ENCODE peak calls at places on chromosomes 4 and X, in nine cellular contexts. K is M059J; M is AG04450; W is H9; Y is endothelial cell of umbilical vein; B is astrocyte; A is activated CD4-positive, CD25-positive, alpha-beta regulatory T cell treated with anti-CD3 and anti-CD28 coated beads, Interleukin-2, amount 50 U/mL, for 16 hours; Z is RPMI7951; P is lung microvascular endothelial cell. I is an unnamed sample.

GRCh38 chr4:42302348-42302747 is 94.9 kb upstream of the SHISA3 start:
- DNase-seq in K (peak), M (no peak), W (peak), Y (peak), B (no peak), A (no peak), Z (peak), P (peak), I (peak)

GRCh38 chrX:99271641-99272040 is 1138.4 kb downstream of the PCDH19 start:
- DNase-seq in K (no peak), M (no peak), W (peak), Y (no peak), B (no peak), A (no peak), Z (no peak), P (no peak), I (peak)

GRCh38 chr4:22055954-22056353 is 107.4 kb upstream of the KCNIP4 start:
- DNase-seq in K (no peak), M (no peak), W (no peak), Y (no peak), B (no peak), A (no peak), Z (no peak), P (no peak), I (no peak)

GRCh38 chr4:73650255-73650654 is 30.0 kb upstream of the RASSF6 start:
- DNase-seq in K (no peak), M (no peak), W (no peak), Y (no peak), B (no peak), A (no peak), Z (no peak), P (no peak), I (no peak)

GRCh38 chr4:173522160-173522873 is 7.7 kb downstream of the HAND2 start:
- DNase-seq in K (peak), M (peak), W (peak), Y (peak), B (peak), A (no peak), Z (peak), P (peak), I (peak)

GRCh38 chr4:94486372-94486801 is 34.6 kb downstream of the PDLIM5 start:
- DNase-seq in K (peak), M (no peak), W (no peak), Y (peak), B (peak), A (no peak), Z (peak), P (no peak), I (no peak)

GRCh38 chrX:119654112-119654531 is 38.8 kb downstream of the SEPTIN6 start:
- DNase-seq in K (no peak), M (no peak), W (peak), Y (no peak), B (peak), A (no peak), Z (no peak), P (no peak), I (peak)

GRCh38 chr4:83114576-83114975 is at the start of gene PLAC8:
- DNase-seq in K (peak), M (no peak), W (no peak), Y (no peak), B (peak), A (no peak), Z (no peak), P (no peak), I (no peak)

GRCh38 chrX:106964290-106964689 is 35.7 kb downstream of the MORC4 start:
- DNase-seq in K (no peak), M (no peak), W (no peak), Y (no peak), B (no peak), A (no peak), Z (no peak), P (no peak), I (no peak)

GRCh38 chrX:1182211-1182610 is 30.2 kb downstream of the CRLF2 start:
- DNase-seq in K (no peak), M (no peak), W (no peak), Y (no peak), B (no peak), A (no peak), Z (no peak), P (no peak), I (no peak)

GRCh38 chr4:105191621-105192210 is 45.0 kb downstream of the TET2 start:
- DNase-seq in K (peak), M (no peak), W (no peak), Y (peak), B (peak), A (no peak), Z (no peak), P (peak), I (no peak)

GRCh38 chr4:158798062-158798461 is 29.2 kb downstream of the FNIP2 start:
- DNase-seq in K (no peak), M (no peak), W (no peak), Y (no peak), B (no peak), A (no peak), Z (no peak), P (no peak), I (no peak)

GRCh38 chrX:108437789-108438623 is at the start of gene COL4A6:
- DNase-seq in K (peak), M (no peak), W (peak), Y (peak), B (no peak), A (no peak), Z (no peak), P (peak), I (peak)

GRCh38 chr4:156779774-156780173 is 191.8 kb downstream of the PDGFC start:
- DNase-seq in K (peak), M (peak), W (no peak), Y (peak), B (peak), A (no peak), Z (peak), P (peak), I (no peak)

GRCh38 chr4:113971706-113972360 is 7.6 kb downstream of the ARSJ start:
- DNase-seq in K (peak), M (no peak), W (no peak), Y (peak), B (peak), A (no peak), Z (peak), P (no peak), I (no peak)

GRCh38 chr4:3297066-3297859 is 4.4 kb downstream of the RGS12 start:
- DNase-seq in K (no peak), M (no peak), W (peak), Y (no peak), B (no peak), A (no peak), Z (no peak), P (no peak), I (no peak)

GRCh38 chr4:150242820-150243458 is 164.7 kb downstream of the DCLK2 start:
- DNase-seq in K (peak), M (no peak), W (peak), Y (peak), B (no peak), A (no peak), Z (peak), P (peak), I (peak)

GRCh38 chrX:96432647-96433046 is 252.0 kb upstream of the DIAPH2 start:
- DNase-seq in K (no peak), M (no peak), W (no peak), Y (no peak), B (no peak), A (no peak), Z (no peak), P (no peak), I (no peak)

GRCh38 chrX:123237271-123237670 is 53.2 kb downstream of the GRIA3 start:
- DNase-seq in K (no peak), M (no peak), W (no peak), Y (no peak), B (no peak), A (no peak), Z (no peak), P (no peak), I (no peak)

GRCh38 chrX:136711147-136711546 is 63.2 kb downstream of the CD40LG start:
- DNase-seq in K (peak), M (no peak), W (peak), Y (peak), B (no peak), A (no peak), Z (peak), P (peak), I (peak)

GRCh38 chr4:140726776-140727500 is 29.2 kb downstream of the TBC1D9 start:
- DNase-seq in K (peak), M (no peak), W (no peak), Y (peak), B (peak), A (no peak), Z (peak), P (no peak), I (peak)

GRCh38 chr4:76811604-76812412 is 86.1 kb downstream of the SOWAHB start:
- DNase-seq in K (no peak), M (no peak), W (peak), Y (no peak), B (peak), A (no peak), Z (no peak), P (no peak), I (no peak)

GRCh38 chrX:52082578-52082977 is 13.6 kb upstream of the MAGED4B start:
- DNase-seq in K (peak), M (no peak), W (no peak), Y (no peak), B (peak), A (no peak), Z (peak), P (no peak), I (no peak)

GRCh38 chr4:89492476-89493110 is 185.0 kb upstream of the GPRIN3 start:
- DNase-seq in K (peak), M (peak), W (no peak), Y (peak), B (peak), A (no peak), Z (peak), P (peak), I (no peak)

GRCh38 chr4:119025916-119026661 is 109.5 kb upstream of the MYOZ2 start:
- DNase-seq in K (peak), M (peak), W (no peak), Y (no peak), B (peak), A (no peak), Z (peak), P (no peak), I (no peak)

GRCh38 chrX:48890934-48891401 is 6.6 kb downstream of the TIMM17B start:
- DNase-seq in K (no peak), M (no peak), W (no peak), Y (no peak), B (no peak), A (no peak), Z (no peak), P (no peak), I (peak)

GRCh38 chr4:81257021-81257420 is 42.0 kb upstream of the PRKG2 start:
- DNase-seq in K (peak), M (peak), W (no peak), Y (no peak), B (peak), A (no peak), Z (no peak), P (no peak), I (no peak)

GRCh38 chr4:1081689-1082040 is 31.7 kb downstream of the RNF212 start:
- DNase-seq in K (no peak), M (no peak), W (peak), Y (no peak), B (no peak), A (no peak), Z (peak), P (no peak), I (no peak)

GRCh38 chr4:26984896-26985295 is 124.3 kb downstream of the STIM2 start:
- DNase-seq in K (no peak), M (no peak), W (no peak), Y (no peak), B (no peak), A (no peak), Z (no peak), P (no peak), I (no peak)

GRCh38 chr4:26298198-26298950 is 22.4 kb upstream of the RBPJ start:
- DNase-seq in K (peak), M (peak), W (no peak), Y (peak), B (peak), A (no peak), Z (no peak), P (peak), I (no peak)

GRCh38 chrX:44474410-44474809 is 68.2 kb downstream of the FUNDC1 start:
- DNase-seq in K (peak), M (no peak), W (no peak), Y (no peak), B (peak), A (no peak), Z (peak), P (no peak), I (no peak)

GRCh38 chrX:135340827-135341226 is 31.5 kb downstream of the ETDC start:
- DNase-seq in K (peak), M (no peak), W (no peak), Y (no peak), B (peak), A (no peak), Z (peak), P (no peak), I (no peak)

GRCh38 chr4:168304744-168305459 is 13.7 kb downstream of the DDX60 start:
- DNase-seq in K (peak), M (no peak), W (no peak), Y (peak), B (peak), A (no peak), Z (peak), P (no peak), I (no peak)

GRCh38 chr4:91963489-91963888 is 340.3 kb upstream of the GRID2 start:
- DNase-seq in K (peak), M (peak), W (no peak), Y (no peak), B (peak), A (no peak), Z (peak), P (no peak), I (no peak)

I was measured in ELF-1.